ENCODE peak calls at places on chromosomes 11 and 22, in five cellular contexts. W is neuronal stem cell, H is trophoblast cell, V is H1, P is H9. R is an unnamed sample.

GRCh38 chr11:134666273-134667174 is 254.5 kb upstream of the B3GAT1 start:
- DNase-seq in H (no peak), W (no peak), P (no peak), V (no peak), R (no peak)

GRCh38 chr11:72240461-72241289 is 3.3 kb downstream of the PHOX2A start:
- DNase-seq in V (peak; percentile 68), P (no peak), H (no peak), W (no peak), R (no peak)

GRCh38 chr11:625636-626319 is 1.0 kb upstream of the CDHR5 start:
- DNase-seq in H (no peak), P (no peak), W (no peak), V (no peak), R (no peak)

GRCh38 chr22:36569999-36570398 is 41.0 kb upstream of the EIF3D start:
- DNase-seq in P (peak; percentile 83), W (peak; percentile 21), V (peak; percentile 79), H (peak; percentile 13), R (no peak)

GRCh38 chr11:102603091-102603490 is 22.0 kb downstream of the MMP20 start:
- DNase-seq in W (no peak), P (no peak), V (no peak), H (peak; percentile 70), R (peak; percentile 82)

GRCh38 chr22:25716637-25717036 is 25.4 kb upstream of the MYO18B start:
- DNase-seq in H (no peak), P (no peak), V (no peak), W (no peak), R (no peak)

GRCh38 chr22:49306632-49306975 is 521.1 kb downstream of the BRD1 start:
- DNase-seq in P (peak; percentile 18), H (no peak), W (no peak), V (peak; percentile 32), R (no peak)

GRCh38 chr11:7673724-7674434 is 579 bp upstream of the CYB5R2 start:
- DNase-seq in W (peak; percentile 48), H (peak; percentile 52), P (peak; percentile 87), V (peak; percentile 82), R (peak; percentile 37)

GRCh38 chr22:33568934-33569496 is 351.3 kb downstream of the LARGE1 start:
- DNase-seq in H (no peak), P (no peak), V (no peak), W (no peak), R (no peak)

GRCh38 chr11:93542753-93543246 is 391 bp downstream of the SMCO4 start:
- DNase-seq in P (peak; percentile 45), W (peak; percentile 40), V (peak; percentile 84), H (peak; percentile 33), R (no peak)

GRCh38 chr11:6703247-6704063 is 20.3 kb upstream of the MRPL17 start:
- DNase-seq in V (no peak), W (peak; percentile 27), P (peak; percentile 57), H (peak; percentile 54), R (peak; percentile 76)

GRCh38 chr22:38028344-38029130 is 28.7 kb upstream of the PICK1 start:
- DNase-seq in V (no peak), P (no peak), W (no peak), H (no peak), R (no peak)

GRCh38 chr22:20918663-20919220 is 1.5 kb downstream of the CRKL start:
- DNase-seq in V (no peak), P (no peak), H (no peak), W (no peak), R (no peak)

GRCh38 chr11:129283141-129283540 is 91.0 kb upstream of the ARHGAP32 start:
- DNase-seq in W (no peak), P (peak; percentile 69), V (no peak), H (no peak), R (no peak)

GRCh38 chr22:43277987-43278601 is 65.1 kb downstream of the SCUBE1 start:
- DNase-seq in P (no peak), W (no peak), H (no peak), V (no peak), R (no peak)

GRCh38 chr11:13073119-13073981 is 64.2 kb downstream of the RASSF10 start:
- DNase-seq in H (peak; percentile 92), V (no peak), P (no peak), W (no peak), R (peak; percentile 57)

GRCh38 chr22:47215851-47216250 is 453.4 kb downstream of the TBC1D22A start:
- DNase-seq in H (no peak), P (no peak), V (no peak), W (no peak), R (no peak)
- H2BK12ac ChIP-seq in H (no peak overlapping the region), P (no peak overlapping the region), V (no peak overlapping the region), W (no peak overlapping the region), R (no peak overlapping the region)

GRCh38 chr11:110472858-110473257 is 43.1 kb downstream of the FDX1 start:
- DNase-seq in W (no peak), P (no peak), V (no peak), H (peak; percentile 42), R (peak; percentile 29)
- H2BK120ac ChIP-seq in W (no peak overlapping the region), P (no peak overlapping the region), V (no peak overlapping the region), H (no peak overlapping the region), R (no peak overlapping the region)

GRCh38 chr11:43790444-43790794 is 90.2 kb upstream of the ALKBH3 start:
- DNase-seq in H (no peak), W (no peak), V (no peak), P (no peak), R (no peak)
- H2BK12ac ChIP-seq in H (no peak overlapping the region), W (no peak overlapping the region), V (no peak overlapping the region), P (no peak overlapping the region), R (no peak overlapping the region)

DNA sequence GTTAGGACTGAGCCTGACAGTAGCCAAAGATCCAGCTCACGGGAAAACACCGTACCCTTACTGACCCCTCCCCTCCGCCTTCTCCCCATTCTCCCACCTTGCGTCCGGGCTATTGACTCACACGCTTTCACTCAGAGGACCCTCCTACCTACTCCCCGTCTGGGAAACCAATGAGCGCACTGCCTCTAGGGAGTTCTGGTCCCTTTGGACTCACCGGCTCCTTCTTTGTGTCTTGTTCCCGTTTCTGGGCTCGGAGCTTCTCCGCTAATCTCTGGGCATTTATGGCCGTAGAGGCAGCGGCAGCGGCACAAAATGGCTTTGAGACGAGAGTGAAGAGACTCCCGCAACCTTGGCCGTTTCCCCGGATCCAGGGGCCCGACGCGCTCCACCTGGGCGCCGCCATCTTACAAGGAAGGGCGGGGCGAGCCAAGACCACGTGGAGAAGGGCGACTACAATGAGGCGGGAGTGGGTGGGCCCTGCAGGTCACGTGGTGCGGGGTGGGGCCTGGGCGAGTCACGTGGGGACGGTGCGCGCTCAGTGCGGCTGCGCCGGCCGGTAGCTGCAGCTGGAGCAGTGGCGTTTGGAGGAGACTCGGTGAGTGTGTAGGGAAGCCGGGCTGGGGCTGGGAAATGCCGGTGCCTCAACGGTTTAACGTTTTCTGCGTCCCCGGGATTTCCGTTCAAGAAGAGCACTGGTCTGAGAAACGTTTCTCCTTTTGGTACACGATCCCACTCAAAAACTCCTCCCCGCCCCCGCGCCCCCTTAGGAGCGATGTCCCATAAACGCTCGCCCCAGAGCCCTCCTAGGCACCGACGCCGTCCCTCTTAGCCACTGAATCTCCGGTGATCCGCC is at the start of the genes FAM118B and RPUSD4:
- DNase-seq in H (peak; percentile 98), W (peak; percentile 95), V (peak; percentile 99), P (peak; percentile 98), R (peak; percentile 96)
- H2BK120ac ChIP-seq in H (peak within 1 kb of the TSS; percentile 68), W (no peak within 1 kb of the TSS), V (no peak within 1 kb of the TSS), P (no peak within 1 kb of the TSS), R (no peak within 1 kb of the TSS)

DNA sequence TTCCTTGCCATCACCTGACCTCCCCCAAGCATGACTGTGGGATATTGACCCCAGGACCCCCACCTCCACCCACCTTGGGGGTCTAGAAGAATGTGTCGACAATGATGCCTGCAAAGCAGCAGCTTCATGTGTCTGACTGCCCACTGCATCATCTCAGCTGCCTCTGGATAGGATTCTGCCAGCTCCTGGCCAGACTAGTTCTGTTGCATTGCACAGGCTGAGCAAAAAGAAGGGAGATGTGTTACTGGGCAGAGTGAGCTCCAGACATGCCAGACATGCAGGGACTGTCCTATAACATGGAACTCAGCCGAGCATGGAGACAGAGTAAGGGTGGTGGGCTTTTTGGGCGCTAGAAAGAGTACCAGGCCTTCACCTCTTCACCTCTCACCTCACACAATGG is 36.7 kb downstream of the FBXO7 start:
- DNase-seq in V (no peak), W (no peak), P (no peak), H (no peak), R (no peak)
- H2BK12ac ChIP-seq in V (no peak overlapping the region), W (no peak overlapping the region), P (no peak overlapping the region), H (no peak overlapping the region), R (no peak overlapping the region)

DNA sequence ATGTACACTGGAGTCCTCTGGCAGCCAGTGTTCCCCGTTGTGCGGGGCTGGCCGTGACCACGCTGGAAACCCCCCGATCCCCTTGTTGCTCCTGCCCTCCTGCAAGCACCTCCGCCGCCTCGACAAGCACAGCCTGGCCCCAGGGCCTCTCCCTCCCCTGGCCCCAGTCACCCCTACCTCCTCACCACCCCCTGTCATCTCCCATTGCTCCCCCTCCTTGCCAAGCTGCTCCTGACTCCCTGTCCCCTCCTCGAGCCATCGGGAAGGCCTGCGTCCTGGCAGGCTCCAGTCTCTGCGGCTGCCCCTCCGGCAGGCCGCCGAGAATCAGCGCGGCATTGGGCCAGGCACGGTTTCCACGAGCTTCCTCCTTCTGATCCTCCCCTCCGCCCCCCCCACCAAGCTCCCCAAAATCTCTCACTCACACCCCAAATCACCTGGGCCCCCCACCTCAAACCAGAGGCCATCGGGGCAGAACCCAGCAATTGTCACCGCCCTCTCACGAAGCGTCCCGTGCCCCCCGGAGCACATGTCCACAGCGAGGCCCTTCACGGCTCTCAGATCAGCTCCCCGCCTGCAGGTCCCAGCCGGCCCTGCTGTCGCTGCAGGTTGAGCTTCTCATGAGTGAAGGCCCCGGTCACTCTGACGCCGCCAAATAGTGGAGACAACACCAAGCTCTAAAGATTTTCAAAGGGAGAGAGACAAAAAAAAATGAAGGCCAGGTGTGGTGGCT is 5.7 kb upstream of the LSP1 start:
- DNase-seq in V (no peak), P (no peak), W (no peak), H (no peak), R (no peak)
- H2BK120ac ChIP-seq in V (no peak overlapping the region), P (no peak overlapping the region), W (no peak overlapping the region), H (no peak overlapping the region), R (no peak overlapping the region)

GRCh38 chr11:20309626-20310025 is 53.9 kb upstream of the HTATIP2 start:
- DNase-seq in P (no peak), V (no peak), W (no peak), H (no peak), R (no peak)
- H2BK12ac ChIP-seq in P (no peak overlapping the region), V (no peak overlapping the region), W (no peak overlapping the region), H (no peak overlapping the region), R (no peak overlapping the region)

GRCh38 chr11:15192007-15192556 is 77.4 kb downstream of the INSC start:
- DNase-seq in W (no peak), P (no peak), H (no peak), V (no peak), R (no peak)

GRCh38 chr11:15196704-15197103 is 82.0 kb downstream of the INSC start:
- DNase-seq in P (no peak), V (no peak), W (no peak), H (no peak), R (no peak)

GRCh38 chr11:15195454-15196200 is 80.9 kb downstream of the INSC start:
- DNase-seq in H (no peak), V (peak; percentile 22), W (no peak), P (no peak), R (no peak)

GRCh38 chr11:15197696-15198095 is 83.0 kb downstream of the INSC start:
- DNase-seq in P (no peak), W (no peak), H (no peak), V (peak; percentile 6), R (no peak)

GRCh38 chr11:15194671-15195415 is 80.1 kb downstream of the INSC start:
- DNase-seq in P (no peak), W (no peak), V (peak; percentile 2), H (no peak), R (no peak)
- H2BK120ac ChIP-seq in P (no peak overlapping the region), W (no peak overlapping the region), V (no peak overlapping the region), H (no peak overlapping the region), R (no peak overlapping the region)